ENCODE peak calls at places on chromosomes 16 and 17, in six cellular contexts. L is neural crest cell; B is HFFc6; N is prostate gland; V is activated CD8-positive, alpha-beta T cell treated with anti-CD3 and anti-CD28 coated beads for 36 hours; W is A549. Z is an unnamed sample.

GRCh38 chr17:8800656-8801055 is 1.5 kb upstream of the MFSD6L start:
- DNase-seq in L (no peak), B (no peak), N (no peak), V (no peak), W (no peak), Z (no peak)

GRCh38 chr17:68035131-68035522 is 408 bp upstream of the KPNA2 start:
- DNase-seq in L (peak), B (no peak), N (peak), V (peak), W (no peak), Z (no peak)

GRCh38 chr16:78800535-78800934 is 701.1 kb downstream of the WWOX start:
- DNase-seq in L (no peak), B (no peak), N (no peak), V (no peak), W (no peak), Z (no peak)

GRCh38 chr17:61467416-61468262 is 15.4 kb downstream of the TBX4 start:
- DNase-seq in L (peak), B (peak), N (no peak), V (no peak), W (peak), Z (no peak)

GRCh38 chr16:60852635-60853034 is 1183.6 kb downstream of the CDH8 start:
- DNase-seq in L (no peak), B (no peak), N (no peak), V (no peak), W (no peak), Z (no peak)

GRCh38 chr17:78144736-78145641 is 1.2 kb upstream of the C17orf99 start:
- DNase-seq in L (no peak), B (no peak), N (no peak), V (no peak), W (peak), Z (no peak)

GRCh38 chr16:84547539-84548058 is 43.1 kb upstream of the MEAK7 start:
- DNase-seq in L (peak), B (no peak), N (no peak), V (peak), W (no peak), Z (no peak)

GRCh38 chr17:63621684-63622570 is at the start of gene MAP3K3:
- DNase-seq in L (peak), B (peak), N (peak), V (peak), W (peak), Z (peak)

GRCh38 chr16:88406096-88407041 is 23.6 kb downstream of the ZNF469 start:
- DNase-seq in L (no peak), B (no peak), N (no peak), V (no peak), W (no peak), Z (no peak)

GRCh38 chr17:7124923-7125322 is 10.3 kb upstream of the ASGR2 start:
- DNase-seq in L (no peak), B (no peak), N (no peak), V (no peak), W (no peak), Z (no peak)

GRCh38 chr16:85969591-85969990 is 70.6 kb downstream of the IRF8 start:
- DNase-seq in L (no peak), B (no peak), N (no peak), V (no peak), W (no peak), Z (no peak)

GRCh38 chr17:46815474-46816353 is 2.8 kb downstream of the WNT3 start:
- DNase-seq in L (no peak), B (no peak), N (no peak), V (no peak), W (no peak), Z (no peak)

GRCh38 chr16:47386201-47386718 is 74.6 kb downstream of the ITFG1 start:
- DNase-seq in L (no peak), B (no peak), N (no peak), V (no peak), W (no peak), Z (no peak)

GRCh38 chr17:54455251-54455868 is 445.3 kb upstream of the TOM1L1 start:
- DNase-seq in L (no peak), B (no peak), N (no peak), V (no peak), W (peak), Z (no peak)

GRCh38 chr17:74303300-74303699 is 22.7 kb upstream of the KIF19 start:
- DNase-seq in L (no peak), B (no peak), N (no peak), V (no peak), W (no peak), Z (no peak)

GRCh38 chr16:80570106-80570478 is 29.3 kb downstream of the DYNLRB2 start:
- DNase-seq in L (no peak), B (peak), N (no peak), V (peak), W (peak), Z (no peak)

GRCh38 chr17:71460943-71461342 is 659.9 kb upstream of the SOX9 start:
- DNase-seq in L (peak), B (peak), N (no peak), V (peak), W (peak), Z (no peak)
- TF ChIP-seq CTCF in L (peak), B (peak), N (no peak), V (peak), W (peak), Z (no peak)

GRCh38 chr16:659618-660017 is 8.3 kb upstream of the RHOT2 start:
- DNase-seq in L (no peak), B (no peak), N (no peak), V (no peak), W (no peak), Z (no peak)

GRCh38 chr16:660132-660458 is 7.8 kb upstream of the RHOT2 start:
- DNase-seq in L (no peak), B (no peak), N (no peak), V (no peak), W (no peak), Z (no peak)

GRCh38 chr16:657487-657886 is 8.3 kb downstream of the WDR90 start:
- DNase-seq in L (no peak), B (no peak), N (no peak), V (no peak), W (no peak), Z (no peak)

GRCh38 chr16:660459-661183 is 7.3 kb upstream of the RHOT2 start:
- DNase-seq in L (peak), B (peak), N (peak), V (peak), W (peak), Z (peak)

DNA sequence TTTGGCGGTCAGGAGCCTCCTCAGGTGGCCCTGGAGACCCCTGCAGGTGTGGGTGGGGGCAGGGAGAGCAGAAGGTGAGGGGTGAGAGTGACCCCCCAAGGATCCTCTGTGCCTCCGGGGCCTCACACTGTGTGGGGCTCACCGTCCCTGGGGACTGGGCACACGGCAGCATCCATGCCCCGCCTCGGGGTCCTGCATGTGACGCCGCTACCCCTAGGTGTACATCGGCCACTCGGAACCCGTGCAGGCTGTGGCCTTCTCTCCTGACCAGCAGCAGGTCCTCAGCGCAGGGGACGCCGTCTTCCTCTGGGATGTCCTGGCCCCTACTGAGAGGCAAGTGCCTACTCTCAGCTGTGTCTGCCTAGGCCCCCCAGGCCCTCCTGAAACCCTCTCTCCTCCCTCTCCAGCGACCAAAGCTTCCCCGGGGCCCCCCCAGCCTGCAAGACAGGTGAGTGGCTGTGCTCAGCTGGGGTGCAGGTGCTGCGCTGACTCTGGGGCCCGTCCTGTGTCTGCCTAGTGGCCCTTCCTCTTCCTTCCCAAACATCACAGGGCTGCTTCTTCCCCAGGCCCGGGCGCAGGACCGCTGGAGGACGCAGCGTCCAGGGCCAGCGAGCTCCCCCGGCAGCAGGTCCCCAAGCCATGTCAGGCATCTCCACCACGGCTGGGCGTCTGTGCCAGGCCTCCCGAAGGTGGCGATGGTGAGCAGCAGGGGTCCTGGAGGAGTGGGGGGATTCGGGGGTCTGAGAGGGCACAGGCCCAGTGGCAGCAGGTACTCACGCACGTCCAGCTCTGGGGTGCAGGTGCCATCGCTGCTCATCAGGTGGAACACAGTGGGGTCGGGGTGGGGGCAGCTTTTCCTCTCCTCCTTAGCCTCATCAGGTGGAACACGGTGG is 9.0 kb upstream of the RHOT2 start:
- DNase-seq in L (no peak), B (no peak), N (no peak), V (no peak), W (no peak), Z (no peak)
- TF ChIP-seq CTCF in L (peak), B (peak), N (no peak), V (no peak), W (no peak), Z (no peak)

DNA sequence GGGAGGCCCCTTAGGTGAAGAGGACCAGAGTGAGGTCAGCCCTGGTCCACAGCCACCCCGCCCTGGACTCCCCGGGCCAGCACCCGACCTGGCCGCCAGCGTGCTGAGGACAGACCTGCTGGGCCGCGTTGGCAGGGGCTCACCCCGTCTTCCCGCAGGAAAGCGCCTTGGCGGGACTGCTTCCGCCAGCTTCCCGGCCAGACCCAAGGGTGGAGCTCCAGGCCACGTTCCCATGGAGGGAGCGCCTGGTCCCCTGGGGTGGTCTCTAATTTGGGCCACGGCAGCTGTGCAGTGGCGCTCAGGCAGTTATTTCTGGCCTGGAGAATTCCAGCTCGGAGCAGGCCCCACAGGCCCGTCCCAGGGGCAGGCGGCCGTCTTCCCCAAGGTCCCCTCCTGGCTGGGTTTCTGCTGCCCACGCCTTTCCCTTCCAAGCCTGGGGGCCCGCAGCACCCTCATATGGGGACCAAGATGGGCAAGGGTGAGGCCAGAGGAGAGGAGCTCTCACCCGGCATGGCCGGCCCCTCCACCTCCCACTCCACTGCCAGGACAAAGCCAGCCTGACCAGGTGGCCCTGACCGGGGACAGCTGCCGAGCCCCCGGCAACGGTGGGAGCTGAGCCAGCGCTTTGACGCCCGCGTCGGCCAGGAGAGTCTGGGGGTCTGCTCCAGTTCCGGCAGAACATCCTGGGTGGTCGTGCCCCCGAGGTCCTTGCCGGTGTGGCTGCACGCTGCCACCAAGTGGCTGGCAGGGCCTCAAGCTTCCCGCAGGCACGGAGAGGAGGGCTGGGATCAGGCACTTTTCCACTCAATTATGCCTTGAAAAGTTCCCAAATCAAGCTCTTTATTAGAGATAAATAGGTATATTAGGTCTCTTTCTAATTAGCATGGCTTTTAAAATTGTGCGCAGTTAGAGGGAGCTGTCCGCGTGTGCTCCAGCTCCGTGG is 28.1 kb downstream of the CACNA1H start:
- DNase-seq in L (no peak), B (no peak), N (no peak), V (no peak), W (no peak), Z (no peak)
- TF ChIP-seq CTCF in L (peak), B (peak), N (no peak), V (no peak), W (peak), Z (no peak)

GRCh38 chr17:29117440-29117753 is 62.8 kb downstream of the MYO18A start:
- DNase-seq in L (no peak), B (no peak), N (no peak), V (no peak), W (no peak), Z (no peak)
- TF ChIP-seq CTCF in L (peak), B (peak), N (no peak), V (peak), W (no peak), Z (no peak)

DNA sequence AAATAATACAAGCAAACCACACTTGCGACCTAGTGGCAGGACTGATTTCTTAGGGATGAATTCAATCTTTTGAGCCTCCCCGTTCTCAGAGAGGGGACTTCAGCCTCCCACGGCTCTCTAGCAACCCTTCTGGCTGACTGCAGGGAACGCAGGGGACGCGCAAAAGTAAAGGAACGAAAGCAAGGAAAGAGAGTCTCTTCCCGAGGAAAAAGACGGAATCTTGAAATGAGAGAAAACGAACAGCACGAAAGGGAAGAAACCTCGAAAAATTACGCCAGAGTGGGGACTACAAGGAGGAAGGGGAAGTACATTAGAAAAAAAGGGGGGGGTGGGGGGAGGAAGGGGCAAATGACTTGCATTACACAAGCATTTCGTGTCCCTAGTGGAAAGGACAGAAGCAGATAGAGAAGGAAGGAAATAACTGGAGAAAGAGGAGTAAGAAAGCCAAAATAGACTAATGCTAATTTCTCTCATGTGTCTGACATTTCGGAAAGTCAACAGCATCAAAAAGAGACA is 1.2 kb downstream of the GRB2 start:
- DNase-seq in L (peak), B (peak), N (peak), V (peak), W (peak), Z (peak)
- TF ChIP-seq CTCF in L (peak), B (peak), N (peak), V (peak), W (peak), Z (peak)